ENCODE peak calls at places on chromosomes 11 and 22, in eight cellular contexts. Y is SW480; Q is activated T-helper 1 cell treated with Interleukin-2 at 50 U/mL for 16 hours; X is ascending aorta; S is endothelial cell; V is activated CD4-positive, alpha-beta T cell treated with anti-CD3 and anti-CD28 coated beads, Interleukin-2, amount 10 ng/mL, durations not matched to agents 7 days and 5 days; C is NCI-H1694; W is testis. K is an unnamed sample.

GRCh38 chr11:123193742-123194141 is 1.3 kb downstream of the CLMP start:
- DNase-seq in Y (no peak), Q (no peak), X (no peak), S (no peak), V (no peak), C (no peak), W (no peak), K (peak)

GRCh38 chr22:28909375-28909774 is 26.0 kb downstream of the ZNRF3 start:
- DNase-seq in Y (no peak), Q (no peak), X (no peak), S (no peak), V (peak), C (no peak), W (peak), K (no peak)

GRCh38 chr22:22210375-22210774 is 34.2 kb upstream of the VPREB1 start:
- DNase-seq in Y (peak), Q (peak), X (no peak), S (no peak), V (peak), C (no peak), W (no peak), K (peak)

GRCh38 chr11:119347242-119347641 is 737 bp upstream of the MFRP start:
- DNase-seq in Y (no peak), Q (no peak), X (no peak), S (no peak), V (no peak), C (no peak), W (no peak), K (no peak)

GRCh38 chr22:31947296-31947695 is 3.0 kb downstream of the YWHAH start:
- DNase-seq in Y (no peak), Q (no peak), X (no peak), S (no peak), V (peak), C (no peak), W (no peak), K (no peak)

GRCh38 chr11:104650234-104650633 is 248.0 kb downstream of the CASP12 start:
- DNase-seq in Y (no peak), Q (no peak), X (no peak), S (no peak), V (no peak), C (no peak), W (no peak), K (no peak)

GRCh38 chr11:132140056-132140455 is 769.6 kb downstream of the NTM start:
- DNase-seq in Y (no peak), Q (no peak), X (no peak), S (no peak), V (no peak), C (no peak), W (no peak), K (peak)

GRCh38 chr22:49487950-49488349 is 339.7 kb downstream of the BRD1 start:
- DNase-seq in Y (peak), Q (no peak), X (no peak), S (no peak), V (no peak), C (no peak), W (no peak), K (peak)

GRCh38 chr22:38841211-38841610 is 2.6 kb downstream of the NPTXR start:
- DNase-seq in Y (no peak), Q (no peak), X (no peak), S (no peak), V (no peak), C (no peak), W (no peak), K (no peak)

GRCh38 chr11:58659910-58660570 is 37.6 kb downstream of the CNTF start:
- DNase-seq in Y (no peak), Q (no peak), X (no peak), S (no peak), V (no peak), C (no peak), W (no peak), K (no peak)

GRCh38 chr11:112996924-112997323 is 35.7 kb downstream of the NCAM1 start:
- DNase-seq in Y (no peak), Q (no peak), X (no peak), S (no peak), V (no peak), C (no peak), W (no peak), K (no peak)

GRCh38 chr11:102974552-102975280 is 19.2 kb upstream of the MMP13 start:
- DNase-seq in Y (peak), Q (no peak), X (no peak), S (no peak), V (no peak), C (no peak), W (no peak), K (no peak)

GRCh38 chr11:67504023-67504949 is 877 bp downstream of the PITPNM1 start:
- DNase-seq in Y (no peak), Q (no peak), X (no peak), S (peak), V (peak), C (no peak), W (no peak), K (no peak)

GRCh38 chr11:13972033-13972910 is 9.7 kb downstream of the SPON1 start:
- DNase-seq in Y (no peak), Q (no peak), X (no peak), S (no peak), V (no peak), C (no peak), W (peak), K (no peak)

GRCh38 chr22:29700206-29700948 is 19.4 kb upstream of the CABP7 start:
- DNase-seq in Y (no peak), Q (no peak), X (no peak), S (no peak), V (no peak), C (peak), W (no peak), K (no peak)

GRCh38 chr22:40482886-40483285 is 112.5 kb downstream of the SGSM3 start:
- DNase-seq in Y (no peak), Q (no peak), X (no peak), S (no peak), V (no peak), C (no peak), W (no peak), K (no peak)

GRCh38 chr22:44801476-44801875 is 49.1 kb downstream of the ARHGAP8 start:
- DNase-seq in Y (no peak), Q (no peak), X (no peak), S (no peak), V (no peak), C (no peak), W (no peak), K (no peak)

GRCh38 chr11:57275582-57275981 is 38.5 kb upstream of the APLNR start:
- DNase-seq in Y (no peak), Q (no peak), X (no peak), S (no peak), V (no peak), C (no peak), W (no peak), K (no peak)

GRCh38 chr22:31929126-31929928 is 15.0 kb upstream of the YWHAH start:
- DNase-seq in Y (no peak), Q (no peak), X (no peak), S (no peak), V (no peak), C (no peak), W (no peak), K (peak)

GRCh38 chr11:71490731-71491390 is 36.2 kb upstream of the KRTAP5-7 start:
- DNase-seq in Y (no peak), Q (no peak), X (no peak), S (no peak), V (no peak), C (no peak), W (no peak), K (no peak)

GRCh38 chr11:26112190-26112715 is 219.7 kb upstream of the ANO3 start:
- DNase-seq in Y (no peak), Q (no peak), X (no peak), S (no peak), V (no peak), C (no peak), W (no peak), K (no peak)

GRCh38 chr11:93560534-93560933 is 17.3 kb upstream of the SMCO4 start:
- DNase-seq in Y (no peak), Q (no peak), X (no peak), S (no peak), V (no peak), C (no peak), W (no peak), K (no peak)

GRCh38 chr22:43829904-43830851 is 18.1 kb upstream of the EFCAB6 start:
- DNase-seq in Y (peak), Q (no peak), X (no peak), S (no peak), V (no peak), C (no peak), W (peak), K (no peak)

GRCh38 chr11:116981216-116981887 is 116.9 kb downstream of the SIK3 start:
- DNase-seq in Y (no peak), Q (no peak), X (no peak), S (no peak), V (no peak), C (no peak), W (no peak), K (no peak)